ENCODE peak calls at places on chromosomes 12 and 14, in ten cellular contexts. D is stomach, L is brain microvascular endothelial cell, X is lung, U is uterus, M is coronary artery, R is kidney, W is GM23338, S is epithelial cell of esophagus, V is HCT116. C is an unnamed sample.

GRCh38 chr14:53571589-53571988 is 385.0 kb downstream of the BMP4 start:
- DNase-seq in L (no peak), M (no peak), U (no peak), D (no peak), R (no peak), S (no peak), X (no peak), W (no peak), V (no peak), C (no peak)

GRCh38 chr12:110100315-110100970 is 23.7 kb upstream of the IFT81 start:
- DNase-seq in W (peak), S (peak), U (peak), X (peak), L (peak), R (no peak), M (no peak), V (peak), D (peak), C (peak)

GRCh38 chr14:65302571-65303184 is 109.9 kb upstream of the FUT8 start:
- DNase-seq in L (no peak), R (no peak), S (no peak), D (peak), V (no peak), M (no peak), W (no peak), X (no peak), U (no peak), C (no peak)

GRCh38 chr12:70919161-70919560 is 1.4 kb downstream of the PTPRR start:
- DNase-seq in L (no peak), D (no peak), R (no peak), V (no peak), M (no peak), W (no peak), X (no peak), U (no peak), S (no peak), C (no peak)

GRCh38 chr14:22737052-22737451 is 29.4 kb upstream of the OXA1L start:
- DNase-seq in L (no peak), V (no peak), R (no peak), D (no peak), S (no peak), W (no peak), X (no peak), U (no peak), M (no peak), C (no peak)

GRCh38 chr14:55097894-55098560 is 31.0 kb upstream of the LGALS3 start:
- DNase-seq in D (peak), V (no peak), X (no peak), U (no peak), L (no peak), R (no peak), S (peak), M (no peak), W (no peak), C (peak)

GRCh38 chr12:131850856-131851559 is 22.8 kb downstream of the MMP17 start:
- DNase-seq in W (no peak), V (no peak), R (no peak), M (no peak), L (no peak), X (no peak), D (peak), U (no peak), S (peak), C (no peak)

GRCh38 chr14:71739273-71739990 is 192.8 kb upstream of the RGS6 start:
- DNase-seq in W (peak), L (no peak), M (peak), U (no peak), D (no peak), S (peak), R (no peak), X (no peak), V (peak), C (peak)

GRCh38 chr12:80472912-80473500 is 29.0 kb downstream of the PTPRQ start:
- DNase-seq in W (peak), V (peak), R (no peak), S (peak), U (no peak), D (no peak), L (peak), M (no peak), X (no peak), C (peak)

GRCh38 chr12:58529897-58530296 is 390.4 kb downstream of the LRIG3 start:
- DNase-seq in L (peak), S (peak), D (no peak), V (no peak), W (no peak), R (no peak), M (no peak), X (no peak), U (no peak), C (peak)

GRCh38 chr14:81245771-81246170 is 25.0 kb upstream of the GTF2A1 start:
- DNase-seq in D (no peak), W (no peak), V (no peak), R (no peak), U (no peak), M (no peak), S (no peak), L (no peak), X (no peak), C (no peak)

GRCh38 chr12:47186246-47186645 is 106.5 kb upstream of the AMIGO2 start:
- DNase-seq in L (no peak), M (no peak), W (no peak), X (no peak), R (no peak), D (no peak), U (no peak), V (no peak), S (no peak), C (no peak)

GRCh38 chr12:124437121-124437520 is 130.3 kb downstream of the NCOR2 start:
- DNase-seq in R (no peak), L (no peak), X (no peak), V (no peak), D (no peak), U (no peak), S (no peak), W (no peak), M (no peak), C (no peak)

GRCh38 chr14:76917158-76917596 is 91.0 kb downstream of the LRRC74A start:
- DNase-seq in R (no peak), D (peak), U (peak), S (peak), V (peak), W (peak), L (peak), X (peak), M (no peak), C (peak)

GRCh38 chr12:116727902-116728301 is 10.0 kb downstream of the SPRING1 start:
- DNase-seq in R (no peak), D (no peak), L (no peak), S (no peak), X (peak), U (no peak), M (no peak), V (no peak), W (no peak), C (no peak)

GRCh38 chr14:104333903-104334811 is 195.8 kb downstream of the KIF26A start:
- DNase-seq in M (peak), S (no peak), L (no peak), D (peak), W (no peak), X (no peak), U (no peak), R (peak), V (no peak), C (no peak)

GRCh38 chr14:106562451-106562850 is 1036.1 kb downstream of the TMEM121 start:
- DNase-seq in M (no peak), L (no peak), V (no peak), S (no peak), R (no peak), U (no peak), D (no peak), X (no peak), W (no peak), C (no peak)

GRCh38 chr14:106564058-106564643 is 1037.8 kb downstream of the TMEM121 start:
- DNase-seq in V (no peak), M (no peak), W (peak), U (no peak), R (no peak), D (no peak), S (no peak), X (peak), L (no peak), C (no peak)
- TF ChIP-seq CTCF in V (peak), M (no peak), W (peak), U (no peak), R (peak), D (no peak), S (no peak), X (no peak), L (no peak), C (no peak)

DNA sequence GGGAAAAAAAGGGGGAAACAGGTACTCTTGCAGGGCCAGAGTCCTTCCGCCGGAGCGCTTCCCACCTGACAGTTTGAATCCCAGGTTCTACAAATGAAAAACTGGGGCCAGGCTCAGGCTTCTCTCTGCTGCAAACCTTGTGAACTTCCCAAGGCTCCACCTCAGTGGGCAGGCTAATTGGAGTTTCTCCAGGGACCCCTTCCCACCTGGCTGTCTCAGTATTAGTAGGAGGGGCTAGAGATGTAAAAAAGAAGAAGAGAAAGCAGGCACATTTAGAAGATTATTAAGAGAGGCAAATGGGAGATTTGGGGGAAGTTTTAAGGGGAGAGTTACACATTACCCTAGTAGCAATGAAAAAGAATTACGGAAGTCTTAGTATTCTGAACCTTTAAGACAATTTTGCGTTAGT is 20.0 kb upstream of the CLEC2D start:
- DNase-seq in D (no peak), R (no peak), U (no peak), V (no peak), X (no peak), L (no peak), S (peak), W (peak), M (no peak), C (no peak)
- H3K4me3 ChIP-seq in D (peak), R (peak), U (peak), V (no peak), X (peak), L (peak), S (peak), W (peak), M (peak), C (peak)

GRCh38 chr12:49357099-49357678 is 10.1 kb upstream of the SPATS2 start:
- DNase-seq in S (peak), D (no peak), U (no peak), L (no peak), W (peak), M (no peak), R (no peak), X (no peak), V (no peak), C (peak)
- TF ChIP-seq CTCF in S (peak), D (no peak), U (peak), L (peak), W (no peak), M (no peak), R (peak), X (no peak), V (peak), C (peak)

GRCh38 chr12:32400866-32401265 is 1.5 kb downstream of the FGD4 start:
- DNase-seq in D (no peak), M (no peak), V (no peak), X (no peak), S (peak), R (no peak), U (no peak), W (no peak), L (no peak), C (no peak)
- H3K4me3 ChIP-seq in D (peak), M (peak), V (peak), X (no peak), S (peak), R (peak), U (peak), W (peak), L (no peak), C (no peak)

DNA sequence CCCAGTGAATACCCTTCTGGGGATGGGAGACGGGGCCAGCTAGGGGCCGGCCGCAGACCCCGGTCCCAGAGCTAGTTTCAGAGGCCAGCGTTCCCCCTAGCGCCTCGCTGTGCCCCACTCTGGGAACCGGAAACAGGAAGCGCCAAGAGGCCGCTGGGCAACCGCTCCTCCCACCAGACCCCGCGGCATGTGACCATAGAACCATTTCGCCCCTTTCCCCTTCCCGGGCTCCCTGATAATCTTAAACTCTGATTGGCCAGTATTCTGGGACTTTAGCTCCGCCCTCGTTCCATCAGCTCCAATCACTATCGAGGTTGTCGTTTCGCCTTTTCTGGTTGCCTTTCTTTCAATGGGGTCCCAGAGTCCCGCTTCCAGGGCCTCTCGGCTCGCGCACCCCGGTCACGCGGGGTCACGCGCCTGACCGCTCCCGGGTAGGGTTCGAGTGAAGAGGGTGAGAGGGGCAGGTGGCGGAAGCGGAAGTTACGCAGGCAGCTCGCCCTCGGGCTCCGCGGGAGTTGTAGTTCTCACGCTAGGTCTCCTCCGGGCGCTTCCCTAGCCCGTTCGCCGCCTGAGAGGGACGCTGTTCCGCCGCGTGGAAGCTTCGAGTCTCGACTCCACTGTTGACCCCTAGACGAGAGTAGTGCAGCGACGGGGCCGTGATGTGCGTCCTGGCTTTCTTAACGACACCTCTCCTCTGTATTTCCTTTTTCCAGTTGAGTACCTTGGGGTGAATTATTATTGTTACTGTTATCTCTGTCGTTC is at the start of gene M6PR:
- DNase-seq in M (peak), X (peak), V (peak), S (peak), R (peak), W (peak), L (peak), D (peak), U (peak), C (peak)
- TF ChIP-seq CTCF in M (peak), X (peak), V (peak), S (peak), R (peak), W (peak), L (peak), D (no peak), U (peak), C (peak)

GRCh38 chr14:69614592-69614991 is 3.2 kb downstream of the SUSD6 start:
- DNase-seq in D (no peak), L (no peak), R (no peak), X (peak), S (no peak), V (no peak), U (no peak), W (no peak), M (no peak), C (no peak)

GRCh38 chr14:69613312-69614073 is 2.1 kb downstream of the SUSD6 start:
- DNase-seq in R (no peak), U (no peak), W (no peak), S (no peak), V (no peak), X (no peak), D (no peak), L (no peak), M (no peak), C (no peak)

GRCh38 chr14:69611264-69612013 is at the start of gene SUSD6:
- DNase-seq in M (peak), U (peak), W (peak), R (peak), V (peak), X (peak), S (peak), L (peak), D (peak), C (peak)

GRCh38 chr14:69612014-69612758 is 790 bp downstream of the SUSD6 start:
- DNase-seq in X (no peak), W (peak), L (no peak), U (peak), V (no peak), M (no peak), S (peak), R (peak), D (no peak), C (peak)

GRCh38 chr14:69612759-69613145 is 1.4 kb downstream of the SUSD6 start:
- DNase-seq in D (no peak), V (peak), L (no peak), R (no peak), W (no peak), X (no peak), M (no peak), U (no peak), S (peak), C (peak)
- H3K4me3 ChIP-seq in D (peak), V (peak), L (peak), R (peak), W (peak), X (peak), M (peak), U (peak), S (peak), C (peak)

GRCh38 chr12:98151105-98151504 is 364.3 kb upstream of the TMPO start:
- DNase-seq in V (no peak), U (no peak), M (no peak), D (no peak), W (no peak), X (no peak), R (no peak), L (no peak), S (no peak), C (no peak)

GRCh38 chr12:98151984-98152383 is 363.4 kb upstream of the TMPO start:
- DNase-seq in M (no peak), V (no peak), U (no peak), D (no peak), S (no peak), R (no peak), W (no peak), X (no peak), L (no peak), C (no peak)

GRCh38 chr12:98156697-98157096 is 358.7 kb upstream of the TMPO start:
- DNase-seq in X (no peak), V (no peak), U (no peak), S (no peak), W (no peak), D (no peak), L (no peak), R (no peak), M (no peak), C (no peak)

GRCh38 chr12:98149270-98149669 is 366.1 kb upstream of the TMPO start:
- DNase-seq in L (no peak), X (no peak), S (peak), D (no peak), M (no peak), W (no peak), V (no peak), R (no peak), U (no peak), C (no peak)

DNA sequence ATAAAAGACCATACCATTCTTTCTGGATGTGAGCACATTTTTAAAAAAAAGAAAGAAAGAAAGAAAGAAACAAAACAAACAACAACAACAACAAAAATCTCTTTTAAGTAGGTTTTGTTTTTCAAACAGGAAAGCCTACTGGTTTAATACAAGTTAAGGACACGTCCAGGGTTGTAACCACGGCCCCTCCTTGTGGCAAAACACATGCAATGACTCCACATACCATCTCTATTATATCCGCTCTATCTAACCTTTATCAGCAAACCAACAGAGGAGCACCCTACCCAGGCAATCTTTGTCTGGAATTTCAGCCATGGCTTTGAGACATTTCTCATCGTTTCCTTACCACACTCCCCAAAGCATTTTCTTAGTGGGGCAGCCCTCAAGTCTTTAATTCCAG is 360.5 kb upstream of the TMPO start:
- DNase-seq in W (peak), S (peak), M (no peak), R (no peak), L (no peak), D (no peak), U (no peak), X (no peak), V (peak), C (peak)
- TF ChIP-seq CTCF in W (peak), S (peak), M (no peak), R (peak), L (no peak), D (no peak), U (no peak), X (peak), V (peak), C (peak)

DNA sequence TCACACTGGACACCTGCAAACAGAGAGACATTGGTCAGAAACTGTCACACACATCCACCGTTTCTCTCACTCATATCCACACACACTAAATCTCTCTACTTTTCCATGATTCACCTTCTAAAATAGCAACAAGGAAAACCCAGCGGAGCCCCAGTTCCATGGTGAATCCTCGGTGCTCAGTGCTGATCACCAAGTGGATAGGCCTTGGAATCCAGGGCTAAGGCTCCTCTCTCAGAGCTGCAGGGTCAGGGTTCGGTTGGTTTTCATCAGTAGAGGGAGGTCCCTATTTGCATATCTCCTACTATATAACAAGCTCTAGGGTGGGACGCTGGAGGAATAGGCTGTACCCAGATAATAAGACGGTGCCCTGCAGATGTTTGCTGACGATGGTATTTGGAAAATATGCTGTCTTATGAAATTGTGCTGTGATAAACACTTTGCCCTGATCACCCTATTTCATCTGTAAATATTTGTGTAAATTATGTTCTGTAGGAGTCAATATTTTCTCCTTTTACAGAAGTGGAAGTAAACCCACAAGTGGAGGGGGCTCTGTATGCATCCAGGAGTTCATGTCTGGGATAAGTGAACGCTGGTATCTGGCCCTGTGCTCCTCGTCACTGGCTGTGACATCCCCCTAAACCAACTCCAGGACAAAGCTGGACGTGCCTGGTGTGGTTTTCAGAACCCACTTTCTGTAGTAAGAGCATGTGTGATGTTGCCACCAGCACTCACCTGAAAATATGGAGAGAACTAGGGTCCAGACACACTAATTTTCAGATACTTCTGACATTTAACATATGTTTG is 709.2 kb downstream of the TMEM121 start:
- DNase-seq in L (no peak), U (no peak), R (no peak), D (no peak), V (no peak), W (no peak), S (no peak), M (no peak), X (no peak), C (no peak)
- H3K4me3 ChIP-seq in L (no peak), U (no peak), R (no peak), D (no peak), V (no peak), W (no peak), S (no peak), M (no peak), X (no peak), C (no peak)